ENCODE peak calls at places on chromosomes 12 and 14, in ten cellular contexts. One of them, this sample, is unnamed.

GRCh38 chr12:10740182-10740581 is 17.1 kb upstream of the YBX3 start:
- DNase-seq in PC-3: peak
- DNase-seq in lower leg skin: no peak
- DNase-seq in body of pancreas: no peak
- DNase-seq in OCI-LY7: no peak
- DNase-seq in dorsolateral prefrontal cortex: no peak
- DNase-seq in fibroblast of pulmonary artery: no peak
- DNase-seq in fibroblast of the aortic adventitia: no peak
- DNase-seq in heart right ventricle: no peak
- DNase-seq in AG10803: no peak
- DNase-seq in this sample: no peak

GRCh38 chr14:104797112-104798044 is 1.8 kb upstream of the AKT1 start:
- DNase-seq in body of pancreas: peak
- DNase-seq in fibroblast of pulmonary artery: no peak
- DNase-seq in lower leg skin: no peak
- DNase-seq in OCI-LY7: no peak
- DNase-seq in AG10803: no peak
- DNase-seq in fibroblast of the aortic adventitia: no peak
- DNase-seq in dorsolateral prefrontal cortex: no peak
- DNase-seq in heart right ventricle: peak
- DNase-seq in PC-3: no peak
- DNase-seq in this sample: no peak

GRCh38 chr14:35470775-35471174 is 63.2 kb upstream of the INSM2 start:
- DNase-seq in dorsolateral prefrontal cortex: no peak
- DNase-seq in body of pancreas: no peak
- DNase-seq in heart right ventricle: no peak
- DNase-seq in lower leg skin: no peak
- DNase-seq in fibroblast of the aortic adventitia: peak
- DNase-seq in AG10803: peak
- DNase-seq in OCI-LY7: no peak
- DNase-seq in PC-3: peak
- DNase-seq in fibroblast of pulmonary artery: peak
- DNase-seq in this sample: peak

GRCh38 chr12:52832960-52833905 is 878 bp downstream of the KRT79 start:
- DNase-seq in AG10803: no peak
- DNase-seq in fibroblast of the aortic adventitia: no peak
- DNase-seq in PC-3: no peak
- DNase-seq in lower leg skin: peak
- DNase-seq in dorsolateral prefrontal cortex: peak
- DNase-seq in fibroblast of pulmonary artery: no peak
- DNase-seq in heart right ventricle: no peak
- DNase-seq in body of pancreas: no peak
- DNase-seq in OCI-LY7: no peak
- DNase-seq in this sample: no peak

GRCh38 chr14:104361921-104362681 is 217.5 kb upstream of the C14orf180 start:
- DNase-seq in lower leg skin: no peak
- DNase-seq in PC-3: no peak
- DNase-seq in body of pancreas: peak
- DNase-seq in fibroblast of the aortic adventitia: no peak
- DNase-seq in fibroblast of pulmonary artery: no peak
- DNase-seq in OCI-LY7: no peak
- DNase-seq in dorsolateral prefrontal cortex: peak
- DNase-seq in AG10803: no peak
- DNase-seq in heart right ventricle: no peak
- DNase-seq in this sample: no peak

GRCh38 chr14:90616881-90617280 is 199.3 kb downstream of the TTC7B start:
- DNase-seq in heart right ventricle: no peak
- DNase-seq in PC-3: no peak
- DNase-seq in OCI-LY7: no peak
- DNase-seq in body of pancreas: no peak
- DNase-seq in AG10803: no peak
- DNase-seq in dorsolateral prefrontal cortex: no peak
- DNase-seq in lower leg skin: no peak
- DNase-seq in fibroblast of pulmonary artery: peak
- DNase-seq in fibroblast of the aortic adventitia: no peak
- DNase-seq in this sample: no peak

GRCh38 chr12:127401536-127401935 is 865.4 kb upstream of the TMEM132C start:
- DNase-seq in heart right ventricle: no peak
- DNase-seq in body of pancreas: no peak
- DNase-seq in OCI-LY7: no peak
- DNase-seq in dorsolateral prefrontal cortex: no peak
- DNase-seq in PC-3: peak
- DNase-seq in fibroblast of pulmonary artery: no peak
- DNase-seq in AG10803: no peak
- DNase-seq in fibroblast of the aortic adventitia: no peak
- DNase-seq in lower leg skin: no peak
- DNase-seq in this sample: no peak

GRCh38 chr14:99619873-99620834 is 16.1 kb upstream of the CCDC85C start:
- DNase-seq in PC-3: peak
- DNase-seq in AG10803: peak
- DNase-seq in body of pancreas: no peak
- DNase-seq in heart right ventricle: peak
- DNase-seq in lower leg skin: no peak
- DNase-seq in OCI-LY7: no peak
- DNase-seq in fibroblast of pulmonary artery: peak
- DNase-seq in fibroblast of the aortic adventitia: peak
- DNase-seq in dorsolateral prefrontal cortex: no peak
- DNase-seq in this sample: no peak

GRCh38 chr14:86217523-86217922 is 687.6 kb downstream of the FLRT2 start:
- DNase-seq in PC-3: no peak
- DNase-seq in fibroblast of pulmonary artery: no peak
- DNase-seq in fibroblast of the aortic adventitia: no peak
- DNase-seq in AG10803: no peak
- DNase-seq in lower leg skin: no peak
- DNase-seq in OCI-LY7: no peak
- DNase-seq in dorsolateral prefrontal cortex: no peak
- DNase-seq in body of pancreas: no peak
- DNase-seq in heart right ventricle: no peak
- DNase-seq in this sample: no peak

GRCh38 chr14:105935384-105935783 is 409.0 kb downstream of the TMEM121 start:
- DNase-seq in OCI-LY7: no peak
- DNase-seq in AG10803: no peak
- DNase-seq in dorsolateral prefrontal cortex: no peak
- DNase-seq in fibroblast of the aortic adventitia: no peak
- DNase-seq in lower leg skin: no peak
- DNase-seq in fibroblast of pulmonary artery: no peak
- DNase-seq in heart right ventricle: no peak
- DNase-seq in PC-3: no peak
- DNase-seq in body of pancreas: no peak
- DNase-seq in this sample: no peak

GRCh38 chr12:95996034-95996658 is at the start of gene HAL:
- DNase-seq in fibroblast of the aortic adventitia: no peak
- DNase-seq in body of pancreas: peak
- DNase-seq in PC-3: no peak
- DNase-seq in heart right ventricle: no peak
- DNase-seq in lower leg skin: no peak
- DNase-seq in fibroblast of pulmonary artery: peak
- DNase-seq in OCI-LY7: no peak
- DNase-seq in dorsolateral prefrontal cortex: no peak
- DNase-seq in AG10803: peak
- DNase-seq in this sample: no peak

GRCh38 chr12:120263725-120264040 is 1.8 kb downstream of the PXN start:
- DNase-seq in PC-3: no peak
- DNase-seq in lower leg skin: no peak
- DNase-seq in heart right ventricle: no peak
- DNase-seq in fibroblast of the aortic adventitia: peak
- DNase-seq in OCI-LY7: no peak
- DNase-seq in fibroblast of pulmonary artery: no peak
- DNase-seq in dorsolateral prefrontal cortex: no peak
- DNase-seq in AG10803: no peak
- DNase-seq in body of pancreas: no peak
- DNase-seq in this sample: no peak
- H3K4me3 ChIP-seq in PC-3: peak
- H3K4me3 ChIP-seq in lower leg skin: peak
- H3K4me3 ChIP-seq in heart right ventricle: peak
- H3K4me3 ChIP-seq in fibroblast of the aortic adventitia: peak
- H3K4me3 ChIP-seq in OCI-LY7: no peak
- H3K4me3 ChIP-seq in fibroblast of pulmonary artery: peak
- H3K4me3 ChIP-seq in dorsolateral prefrontal cortex: peak
- H3K4me3 ChIP-seq in AG10803: peak
- H3K4me3 ChIP-seq in body of pancreas: no peak
- H3K4me3 ChIP-seq in this sample: peak

GRCh38 chr12:116199160-116199559 is 78.3 kb downstream of the MED13L start:
- DNase-seq in heart right ventricle: no peak
- DNase-seq in fibroblast of the aortic adventitia: no peak
- DNase-seq in OCI-LY7: no peak
- DNase-seq in dorsolateral prefrontal cortex: no peak
- DNase-seq in body of pancreas: no peak
- DNase-seq in lower leg skin: no peak
- DNase-seq in AG10803: peak
- DNase-seq in fibroblast of pulmonary artery: no peak
- DNase-seq in PC-3: no peak
- DNase-seq in this sample: no peak

GRCh38 chr12:116196226-116196625 is 81.3 kb downstream of the MED13L start:
- DNase-seq in heart right ventricle: no peak
- DNase-seq in lower leg skin: no peak
- DNase-seq in dorsolateral prefrontal cortex: no peak
- DNase-seq in body of pancreas: no peak
- DNase-seq in PC-3: no peak
- DNase-seq in AG10803: no peak
- DNase-seq in OCI-LY7: no peak
- DNase-seq in fibroblast of the aortic adventitia: no peak
- DNase-seq in fibroblast of pulmonary artery: no peak
- DNase-seq in this sample: no peak

GRCh38 chr12:116189692-116190091 is 87.8 kb downstream of the MED13L start:
- DNase-seq in OCI-LY7: no peak
- DNase-seq in fibroblast of the aortic adventitia: no peak
- DNase-seq in dorsolateral prefrontal cortex: no peak
- DNase-seq in heart right ventricle: no peak
- DNase-seq in body of pancreas: no peak
- DNase-seq in PC-3: no peak
- DNase-seq in fibroblast of pulmonary artery: no peak
- DNase-seq in AG10803: no peak
- DNase-seq in lower leg skin: no peak
- DNase-seq in this sample: no peak

GRCh38 chr12:116196752-116197718 is 80.5 kb downstream of the MED13L start:
- DNase-seq in fibroblast of pulmonary artery: peak
- DNase-seq in AG10803: no peak
- DNase-seq in OCI-LY7: no peak
- DNase-seq in PC-3: no peak
- DNase-seq in heart right ventricle: peak
- DNase-seq in fibroblast of the aortic adventitia: peak
- DNase-seq in dorsolateral prefrontal cortex: no peak
- DNase-seq in lower leg skin: no peak
- DNase-seq in body of pancreas: no peak
- DNase-seq in this sample: no peak

GRCh38 chr12:116194935-116195431 is 82.5 kb downstream of the MED13L start:
- DNase-seq in heart right ventricle: no peak
- DNase-seq in fibroblast of pulmonary artery: no peak
- DNase-seq in PC-3: no peak
- DNase-seq in OCI-LY7: peak
- DNase-seq in lower leg skin: no peak
- DNase-seq in dorsolateral prefrontal cortex: no peak
- DNase-seq in fibroblast of the aortic adventitia: no peak
- DNase-seq in body of pancreas: no peak
- DNase-seq in AG10803: no peak
- DNase-seq in this sample: no peak
- TF ChIP-seq CTCF in heart right ventricle: no peak
- TF ChIP-seq CTCF in fibroblast of pulmonary artery: no peak
- TF ChIP-seq CTCF in PC-3: peak
- TF ChIP-seq CTCF in OCI-LY7: peak
- TF ChIP-seq CTCF in lower leg skin: no peak
- TF ChIP-seq CTCF in dorsolateral prefrontal cortex: no peak
- TF ChIP-seq CTCF in fibroblast of the aortic adventitia: no peak
- TF ChIP-seq CTCF in body of pancreas: no peak
- TF ChIP-seq CTCF in AG10803: no peak
- TF ChIP-seq CTCF in this sample: no peak

GRCh38 chr12:104303538-104304151 is at the start of gene EID3:
- DNase-seq in heart right ventricle: peak
- DNase-seq in dorsolateral prefrontal cortex: peak
- DNase-seq in PC-3: no peak
- DNase-seq in lower leg skin: peak
- DNase-seq in AG10803: peak
- DNase-seq in body of pancreas: peak
- DNase-seq in fibroblast of pulmonary artery: peak
- DNase-seq in OCI-LY7: peak
- DNase-seq in fibroblast of the aortic adventitia: peak
- DNase-seq in this sample: peak

GRCh38 chr12:104306376-104306775 is 2.8 kb downstream of the EID3 start:
- DNase-seq in AG10803: no peak
- DNase-seq in body of pancreas: no peak
- DNase-seq in OCI-LY7: no peak
- DNase-seq in fibroblast of pulmonary artery: no peak
- DNase-seq in heart right ventricle: no peak
- DNase-seq in fibroblast of the aortic adventitia: no peak
- DNase-seq in dorsolateral prefrontal cortex: no peak
- DNase-seq in lower leg skin: no peak
- DNase-seq in PC-3: no peak
- DNase-seq in this sample: no peak

GRCh38 chr12:104304261-104305004 is 894 bp downstream of the EID3 start:
- DNase-seq in dorsolateral prefrontal cortex: no peak
- DNase-seq in PC-3: no peak
- DNase-seq in OCI-LY7: no peak
- DNase-seq in AG10803: peak
- DNase-seq in body of pancreas: no peak
- DNase-seq in lower leg skin: no peak
- DNase-seq in heart right ventricle: no peak
- DNase-seq in fibroblast of the aortic adventitia: peak
- DNase-seq in fibroblast of pulmonary artery: peak
- DNase-seq in this sample: no peak

GRCh38 chr12:104306943-104307654 is 3.6 kb downstream of the EID3 start:
- DNase-seq in PC-3: no peak
- DNase-seq in lower leg skin: no peak
- DNase-seq in OCI-LY7: no peak
- DNase-seq in fibroblast of pulmonary artery: no peak
- DNase-seq in AG10803: no peak
- DNase-seq in dorsolateral prefrontal cortex: no peak
- DNase-seq in fibroblast of the aortic adventitia: no peak
- DNase-seq in body of pancreas: no peak
- DNase-seq in heart right ventricle: no peak
- DNase-seq in this sample: no peak

DNA sequence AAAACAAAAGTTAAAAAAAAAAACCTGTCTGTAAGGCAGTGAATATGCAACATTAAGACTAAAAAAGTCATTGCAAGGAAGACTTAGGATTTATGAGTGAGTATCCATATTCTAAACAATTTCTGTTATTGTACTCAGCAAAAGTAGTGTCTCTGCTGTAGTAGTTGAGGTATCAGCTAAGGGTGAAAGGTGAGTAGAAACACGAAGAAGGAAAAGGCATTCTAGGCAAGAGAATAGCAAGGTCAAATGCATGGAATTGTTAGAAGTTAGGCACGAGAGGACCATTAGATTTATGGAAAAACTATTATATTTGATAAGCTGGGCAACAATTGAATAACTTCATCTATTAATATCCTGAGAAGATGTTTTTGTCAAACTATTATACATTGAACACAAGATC is 1.8 kb downstream of the EID3 start:
- DNase-seq in lower leg skin: no peak
- DNase-seq in dorsolateral prefrontal cortex: no peak
- DNase-seq in fibroblast of the aortic adventitia: no peak
- DNase-seq in heart right ventricle: no peak
- DNase-seq in OCI-LY7: no peak
- DNase-seq in body of pancreas: no peak
- DNase-seq in PC-3: no peak
- DNase-seq in AG10803: no peak
- DNase-seq in fibroblast of pulmonary artery: no peak
- DNase-seq in this sample: no peak
- H3K4me3 ChIP-seq in lower leg skin: no peak
- H3K4me3 ChIP-seq in dorsolateral prefrontal cortex: no peak
- H3K4me3 ChIP-seq in fibroblast of the aortic adventitia: peak
- H3K4me3 ChIP-seq in heart right ventricle: no peak
- H3K4me3 ChIP-seq in OCI-LY7: no peak
- H3K4me3 ChIP-seq in body of pancreas: no peak
- H3K4me3 ChIP-seq in PC-3: no peak
- H3K4me3 ChIP-seq in AG10803: peak
- H3K4me3 ChIP-seq in fibroblast of pulmonary artery: peak
- H3K4me3 ChIP-seq in this sample: no peak

GRCh38 chr12:23084236-23084995 is 459.4 kb downstream of the ETNK1 start:
- DNase-seq in body of pancreas: peak
- DNase-seq in fibroblast of pulmonary artery: peak
- DNase-seq in heart right ventricle: no peak
- DNase-seq in dorsolateral prefrontal cortex: no peak
- DNase-seq in PC-3: peak
- DNase-seq in AG10803: peak
- DNase-seq in OCI-LY7: no peak
- DNase-seq in fibroblast of the aortic adventitia: peak
- DNase-seq in lower leg skin: no peak
- DNase-seq in this sample: peak
- TF ChIP-seq CTCF in body of pancreas: no peak
- TF ChIP-seq CTCF in fibroblast of pulmonary artery: no peak
- TF ChIP-seq CTCF in heart right ventricle: no peak
- TF ChIP-seq CTCF in dorsolateral prefrontal cortex: no peak
- TF ChIP-seq CTCF in PC-3: no peak
- TF ChIP-seq CTCF in AG10803: no peak
- TF ChIP-seq CTCF in OCI-LY7: no peak
- TF ChIP-seq CTCF in fibroblast of the aortic adventitia: no peak
- TF ChIP-seq CTCF in lower leg skin: no peak
- TF ChIP-seq CTCF in this sample: no peak

This sample was measured in fibroblast of mammary gland.